ENCODE peak calls at places on chromosome 11, in seven cellular contexts. Z is stimulated activated CD8-positive, alpha-beta memory T cell treated with anti-CD3 and anti-CD28 coated beads, Interleukin-15, amount 100 ng/mL, for 24 hours; J is stimulated activated CD4-positive, alpha-beta T cell treated with anti-CD3 and anti-CD28 coated beads, Interleukin-2, amount 100 ng/mL, for 48 hours; I is astrocyte of the spinal cord; B is neural crest cell; V is activated CD4-positive, CD25-positive, alpha-beta regulatory T cell; N is HT1080. Q is an unnamed sample.

GRCh38 chr11:19867064-19867463 is 154.4 kb downstream of the NAV2 start:
- DNase-seq in N (no peak), J (no peak), I (no peak), Z (no peak), B (no peak), V (no peak), Q (no peak)

GRCh38 chr11:11978792-11979486 is 29.5 kb downstream of the DKK3 start:
- DNase-seq in N (peak), Z (no peak), I (peak), J (no peak), B (no peak), V (no peak), Q (no peak)

GRCh38 chr11:126317681-126318641 is 14.1 kb downstream of the DCPS start:
- DNase-seq in B (no peak), N (peak), Z (no peak), I (peak), J (no peak), V (no peak), Q (peak)

GRCh38 chr11:122852071-122852831 is 14.0 kb downstream of the CRTAM start:
- DNase-seq in N (peak), Z (no peak), V (no peak), J (no peak), B (no peak), I (peak), Q (peak)

GRCh38 chr11:36398261-36398953 is 102.3 kb downstream of the PRR5L start:
- DNase-seq in J (no peak), N (no peak), Z (no peak), V (no peak), B (no peak), I (no peak), Q (no peak)

GRCh38 chr11:2825261-2825885 is 60.2 kb downstream of the CDKN1C start:
- DNase-seq in I (peak), V (no peak), J (no peak), B (no peak), Z (no peak), N (no peak), Q (no peak)

GRCh38 chr11:14537134-14537599 is 17.0 kb upstream of the PSMA1 start:
- DNase-seq in Z (no peak), B (peak), V (no peak), J (peak), I (peak), N (peak), Q (peak)

GRCh38 chr11:15035283-15035682 is 38.1 kb upstream of the CALCB start:
- DNase-seq in J (no peak), Z (no peak), V (no peak), I (no peak), B (no peak), N (no peak), Q (no peak)